ENCODE peak calls at places on chromosomes 12 and 14, in four cellular contexts. F is suprapubic skin; S is CD8-positive, alpha-beta T cell; R is pancreas. V is an unnamed sample.
A peak's percentile ranks its signal among the peaks of the same experiment; 100 is the strongest.

GRCh38 chr14:23167006-23167847 is 16.2 kb downstream of the SLC7A8 start:
- DNase-seq in F (peak; percentile 37), R (no peak), S (no peak), V (no peak)

GRCh38 chr14:58899317-58899713 is 261.6 kb downstream of the DACT1 start:
- DNase-seq in F (no peak), R (no peak), S (no peak), V (no peak)

GRCh38 chr12:56457817-56458216 is 3.4 kb upstream of the MIP start:
- DNase-seq in R (no peak), F (no peak), S (no peak), V (no peak)

GRCh38 chr12:14910090-14910915 is 24.6 kb upstream of the MGP start:
- DNase-seq in S (no peak), F (no peak), R (no peak), V (no peak)

GRCh38 chr12:97308576-97309198 is 153.9 kb upstream of the RMST start:
- DNase-seq in F (no peak), R (no peak), S (no peak), V (no peak)

GRCh38 chr14:69483765-69484443 is 624 bp upstream of the PLEKHD1 start:
- DNase-seq in R (peak; percentile 29), F (no peak), S (no peak), V (peak; percentile 34)

GRCh38 chr12:31589896-31590729 is 823 bp downstream of the DENND5B start:
- DNase-seq in F (peak; percentile 81), S (no peak), R (peak; percentile 82), V (peak; percentile 79)

GRCh38 chr14:67579040-67579439 is 21.0 kb downstream of the PIGH start:
- DNase-seq in R (no peak), F (peak; percentile 62), S (no peak), V (no peak)

GRCh38 chr12:116069943-116070342 is 207.6 kb downstream of the MED13L start:
- DNase-seq in R (no peak), S (no peak), F (no peak), V (no peak)

GRCh38 chr12:124636138-124636968 is 68.9 kb upstream of the NCOR2 start:
- DNase-seq in F (no peak), R (no peak), S (no peak), V (no peak)

GRCh38 chr14:34628681-34629135 is 1.2 kb downstream of the SNX6 start:
- DNase-seq in F (no peak), R (no peak), S (no peak), V (peak; percentile 43)
- H3K27ac ChIP-seq in F (no peak overlapping the region), R (no peak overlapping the region), S (no peak overlapping the region), V (no peak overlapping the region)

DNA sequence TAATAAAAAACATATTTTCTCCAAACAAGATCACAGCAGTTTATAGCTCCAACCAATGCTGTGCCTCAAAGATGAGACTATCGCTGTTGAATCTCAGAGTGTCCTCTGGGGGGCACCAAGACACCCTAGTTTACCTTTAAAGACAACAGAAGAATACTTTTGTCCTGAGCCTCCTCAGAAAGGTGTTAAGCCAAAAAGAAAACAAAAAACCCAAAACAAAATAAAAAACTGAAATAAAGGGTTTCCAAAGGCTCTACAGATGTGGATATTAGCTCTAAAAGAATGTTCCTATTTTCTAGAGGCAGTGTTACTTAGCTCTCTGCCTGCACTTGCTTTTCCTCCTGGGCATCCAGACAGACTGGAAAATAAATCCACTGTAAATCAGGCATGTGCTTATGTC is 86.9 kb upstream of the TTC7B start:
- DNase-seq in F (no peak), R (no peak), S (peak; percentile 12), V (peak; percentile 71)
- H3K4me3 ChIP-seq in F (no peak overlapping the region), R (no peak overlapping the region), S (no peak overlapping the region), V (no peak overlapping the region)

DNA sequence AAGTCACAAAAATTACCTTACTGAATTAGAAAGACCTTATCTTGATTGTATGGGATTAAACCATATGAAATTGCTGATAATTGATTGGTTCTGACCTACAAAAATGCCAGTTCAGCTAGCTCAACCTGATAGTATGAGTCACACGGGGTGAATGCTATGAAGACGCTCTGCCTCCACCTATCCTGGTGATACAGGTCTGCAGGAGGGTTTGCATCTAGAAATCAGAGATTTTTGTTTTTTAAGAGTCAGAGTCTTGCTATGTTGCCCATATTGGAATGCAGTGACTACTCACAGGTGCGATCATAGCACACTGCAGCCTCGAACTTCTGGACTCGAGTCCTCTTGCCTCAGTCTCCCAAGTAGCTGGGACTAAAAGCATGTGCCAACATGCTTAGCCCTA is 120.4 kb downstream of the HMGA2 start:
- DNase-seq in S (no peak), R (no peak), F (no peak), V (no peak)
- H3K27ac ChIP-seq in S (no peak overlapping the region), R (no peak overlapping the region), F (no peak overlapping the region), V (no peak overlapping the region)

GRCh38 chr14:74956000-74956279 is 543 bp upstream of the PGF start:
- DNase-seq in S (no peak), R (no peak), F (no peak), V (no peak)
- H3K4me3 ChIP-seq in S (no peak overlapping the region), R (no peak overlapping the region), F (peak overlapping the region; percentile 68), V (peak overlapping the region; percentile 61)

GRCh38 chr12:49945394-49946080 is 5.0 kb upstream of the AQP2 start:
- DNase-seq in F (peak; percentile 91), S (peak; percentile 59), R (peak; percentile 85), V (peak; percentile 88)
- H3K27ac ChIP-seq in F (peak overlapping the region; percentile 57), S (no peak overlapping the region), R (no peak overlapping the region), V (peak overlapping the region; percentile 12)

GRCh38 chr14:50532502-50533313 is at the start of gene MAP4K5:
- DNase-seq in S (peak; percentile 73), R (peak; percentile 94), F (peak; percentile 93), V (peak; percentile 93)

GRCh38 chr14:50530358-50530757 is 2.0 kb downstream of the MAP4K5 start:
- DNase-seq in F (no peak), R (no peak), S (no peak), V (no peak)

GRCh38 chr14:50531595-50532501 is 521 bp downstream of the MAP4K5 start:
- DNase-seq in S (peak; percentile 4), F (peak; percentile 83), R (peak; percentile 64), V (peak; percentile 75)

GRCh38 chr14:50529288-50530179 is 2.8 kb downstream of the MAP4K5 start:
- DNase-seq in S (no peak), F (no peak), R (no peak), V (no peak)

GRCh38 chr14:50530794-50531193 is 1.6 kb downstream of the MAP4K5 start:
- DNase-seq in F (no peak), S (no peak), R (no peak), V (no peak)
- H3K4me3 ChIP-seq in F (peak overlapping the region; percentile 83), S (no peak overlapping the region), R (peak overlapping the region; percentile 94), V (no peak overlapping the region)

V was measured in testis.